ENCODE peak calls at places on chromosome 1, in six cellular contexts. One of them, this sample, is unnamed.

GRCh38 chr1:96969656-96970163 is 248.1 kb downstream of the PTBP2 start:
- DNase-seq in thyroid gland: no peak
- DNase-seq in pancreas: no peak
- DNase-seq in IMR-90: no peak
- DNase-seq in GM20000: no peak
- DNase-seq in MCF 10A: no peak
- DNase-seq in this sample: no peak

GRCh38 chr1:198556969-198557368 is 16.5 kb upstream of the ATP6V1G3 start:
- DNase-seq in thyroid gland: peak
- DNase-seq in pancreas: peak
- DNase-seq in IMR-90: no peak
- DNase-seq in GM20000: peak
- DNase-seq in MCF 10A: no peak
- DNase-seq in this sample: no peak

GRCh38 chr1:165143437-165144065 is 213.0 kb downstream of the LMX1A start:
- DNase-seq in thyroid gland: no peak
- DNase-seq in pancreas: peak
- DNase-seq in IMR-90: no peak
- DNase-seq in GM20000: peak
- DNase-seq in MCF 10A: peak
- DNase-seq in this sample: no peak

GRCh38 chr1:88333301-88333700 is 350.8 kb upstream of the PKN2 start:
- DNase-seq in thyroid gland: no peak
- DNase-seq in pancreas: no peak
- DNase-seq in IMR-90: no peak
- DNase-seq in GM20000: no peak
- DNase-seq in MCF 10A: no peak
- DNase-seq in this sample: no peak

GRCh38 chr1:43439121-43439581 is 14.6 kb downstream of the HYI start:
- DNase-seq in thyroid gland: no peak
- DNase-seq in pancreas: no peak
- DNase-seq in IMR-90: no peak
- DNase-seq in GM20000: no peak
- DNase-seq in MCF 10A: no peak
- DNase-seq in this sample: no peak

GRCh38 chr1:200034821-200035396 is 7.4 kb downstream of the NR5A2 start:
- DNase-seq in thyroid gland: no peak
- DNase-seq in pancreas: no peak
- DNase-seq in IMR-90: peak
- DNase-seq in GM20000: peak
- DNase-seq in MCF 10A: no peak
- DNase-seq in this sample: no peak

GRCh38 chr1:68160021-68160420 is 72.3 kb downstream of the WLS start:
- DNase-seq in thyroid gland: no peak
- DNase-seq in pancreas: no peak
- DNase-seq in IMR-90: no peak
- DNase-seq in GM20000: no peak
- DNase-seq in MCF 10A: no peak
- DNase-seq in this sample: no peak

GRCh38 chr1:36239941-36240637 is 15.8 kb downstream of the THRAP3 start:
- DNase-seq in thyroid gland: no peak
- DNase-seq in pancreas: no peak
- DNase-seq in IMR-90: peak
- DNase-seq in GM20000: no peak
- DNase-seq in MCF 10A: no peak
- DNase-seq in this sample: no peak

GRCh38 chr1:235409045-235409820 is 42.0 kb downstream of the TBCE start:
- DNase-seq in thyroid gland: no peak
- DNase-seq in pancreas: no peak
- DNase-seq in IMR-90: no peak
- DNase-seq in GM20000: no peak
- DNase-seq in MCF 10A: no peak
- DNase-seq in this sample: no peak

GRCh38 chr1:165697491-165697880 is 876 bp downstream of the ALDH9A1 start:
- DNase-seq in thyroid gland: no peak
- DNase-seq in pancreas: no peak
- DNase-seq in IMR-90: no peak
- DNase-seq in GM20000: no peak
- DNase-seq in MCF 10A: peak
- DNase-seq in this sample: no peak

GRCh38 chr1:116334015-116334547 is 39.0 kb upstream of the ATP1A1 start:
- DNase-seq in thyroid gland: peak
- DNase-seq in pancreas: peak
- DNase-seq in IMR-90: peak
- DNase-seq in GM20000: no peak
- DNase-seq in MCF 10A: peak
- DNase-seq in this sample: no peak

GRCh38 chr1:60679976-60680375 is 402.4 kb upstream of the NFIA start:
- DNase-seq in thyroid gland: no peak
- DNase-seq in pancreas: no peak
- DNase-seq in IMR-90: no peak
- DNase-seq in GM20000: no peak
- DNase-seq in MCF 10A: no peak
- DNase-seq in this sample: no peak

GRCh38 chr1:234770031-234770795 is 160.2 kb upstream of the IRF2BP2 start:
- DNase-seq in thyroid gland: no peak
- DNase-seq in pancreas: no peak
- DNase-seq in IMR-90: no peak
- DNase-seq in GM20000: no peak
- DNase-seq in MCF 10A: no peak
- DNase-seq in this sample: no peak

GRCh38 chr1:220786337-220787068 is at the start of gene MTARC1:
- DNase-seq in thyroid gland: peak
- DNase-seq in pancreas: peak
- DNase-seq in IMR-90: no peak
- DNase-seq in GM20000: peak
- DNase-seq in MCF 10A: peak
- DNase-seq in this sample: peak

GRCh38 chr1:227532019-227532619 is 31.2 kb upstream of the ZNF678 start:
- DNase-seq in thyroid gland: no peak
- DNase-seq in pancreas: no peak
- DNase-seq in IMR-90: no peak
- DNase-seq in GM20000: no peak
- DNase-seq in MCF 10A: peak
- DNase-seq in this sample: no peak

GRCh38 chr1:116763787-116764465 is 9.7 kb downstream of the CD2 start:
- DNase-seq in thyroid gland: peak
- DNase-seq in pancreas: no peak
- DNase-seq in IMR-90: no peak
- DNase-seq in GM20000: no peak
- DNase-seq in MCF 10A: peak
- DNase-seq in this sample: no peak

GRCh38 chr1:215719569-215719968 is 152.5 kb downstream of the KCTD3 start:
- DNase-seq in thyroid gland: no peak
- DNase-seq in pancreas: no peak
- DNase-seq in IMR-90: peak
- DNase-seq in GM20000: no peak
- DNase-seq in MCF 10A: no peak
- DNase-seq in this sample: no peak

GRCh38 chr1:164446020-164446419 is 113.0 kb upstream of the PBX1 start:
- DNase-seq in thyroid gland: no peak
- DNase-seq in pancreas: no peak
- DNase-seq in IMR-90: no peak
- DNase-seq in GM20000: no peak
- DNase-seq in MCF 10A: no peak
- DNase-seq in this sample: no peak

GRCh38 chr1:203673550-203674411 is 47.1 kb downstream of the ATP2B4 start:
- DNase-seq in thyroid gland: peak
- DNase-seq in pancreas: no peak
- DNase-seq in IMR-90: peak
- DNase-seq in GM20000: peak
- DNase-seq in MCF 10A: peak
- DNase-seq in this sample: no peak

GRCh38 chr1:155947741-155948140 is 6.3 kb downstream of the RXFP4 start:
- DNase-seq in thyroid gland: no peak
- DNase-seq in pancreas: no peak
- DNase-seq in IMR-90: no peak
- DNase-seq in GM20000: no peak
- DNase-seq in MCF 10A: no peak
- DNase-seq in this sample: no peak

GRCh38 chr1:151050051-151050688 is 2.6 kb downstream of the C1orf56 start:
- DNase-seq in thyroid gland: no peak
- DNase-seq in pancreas: no peak
- DNase-seq in IMR-90: no peak
- DNase-seq in GM20000: no peak
- DNase-seq in MCF 10A: no peak
- DNase-seq in this sample: no peak

GRCh38 chr1:151047925-151048644 is 534 bp downstream of the C1orf56 start:
- DNase-seq in thyroid gland: peak
- DNase-seq in pancreas: peak
- DNase-seq in IMR-90: peak
- DNase-seq in GM20000: peak
- DNase-seq in MCF 10A: peak
- DNase-seq in this sample: peak

GRCh38 chr1:151049458-151049857 is 1.9 kb downstream of the C1orf56 start:
- DNase-seq in thyroid gland: no peak
- DNase-seq in pancreas: no peak
- DNase-seq in IMR-90: no peak
- DNase-seq in GM20000: no peak
- DNase-seq in MCF 10A: no peak
- DNase-seq in this sample: no peak

GRCh38 chr1:151047591-151047924 is at the start of gene C1orf56:
- DNase-seq in thyroid gland: peak
- DNase-seq in pancreas: peak
- DNase-seq in IMR-90: peak
- DNase-seq in GM20000: peak
- DNase-seq in MCF 10A: peak
- DNase-seq in this sample: peak

GRCh38 chr1:151048645-151049032 is 1.1 kb downstream of the C1orf56 start:
- DNase-seq in thyroid gland: no peak
- DNase-seq in pancreas: no peak
- DNase-seq in IMR-90: no peak
- DNase-seq in GM20000: no peak
- DNase-seq in MCF 10A: no peak
- DNase-seq in this sample: no peak
- TF ChIP-seq CTCF in thyroid gland: no peak
- TF ChIP-seq CTCF in pancreas: peak
- TF ChIP-seq CTCF in IMR-90: no peak
- TF ChIP-seq CTCF in GM20000: no peak
- TF ChIP-seq CTCF in MCF 10A: peak
- TF ChIP-seq CTCF in this sample: no peak

GRCh38 chr1:107788189-107788588 is 176.8 kb downstream of the VAV3 start:
- DNase-seq in thyroid gland: peak
- DNase-seq in pancreas: no peak
- DNase-seq in IMR-90: no peak
- DNase-seq in GM20000: no peak
- DNase-seq in MCF 10A: no peak
- DNase-seq in this sample: no peak

GRCh38 chr1:107789817-107790609 is 175.0 kb downstream of the VAV3 start:
- DNase-seq in thyroid gland: no peak
- DNase-seq in pancreas: no peak
- DNase-seq in IMR-90: no peak
- DNase-seq in GM20000: no peak
- DNase-seq in MCF 10A: no peak
- DNase-seq in this sample: no peak

GRCh38 chr1:107786214-107786842 is 178.7 kb downstream of the VAV3 start:
- DNase-seq in thyroid gland: no peak
- DNase-seq in pancreas: no peak
- DNase-seq in IMR-90: no peak
- DNase-seq in GM20000: no peak
- DNase-seq in MCF 10A: no peak
- DNase-seq in this sample: no peak

GRCh38 chr1:107785506-107786213 is 179.3 kb downstream of the VAV3 start:
- DNase-seq in thyroid gland: no peak
- DNase-seq in pancreas: no peak
- DNase-seq in IMR-90: no peak
- DNase-seq in GM20000: no peak
- DNase-seq in MCF 10A: no peak
- DNase-seq in this sample: no peak

DNA sequence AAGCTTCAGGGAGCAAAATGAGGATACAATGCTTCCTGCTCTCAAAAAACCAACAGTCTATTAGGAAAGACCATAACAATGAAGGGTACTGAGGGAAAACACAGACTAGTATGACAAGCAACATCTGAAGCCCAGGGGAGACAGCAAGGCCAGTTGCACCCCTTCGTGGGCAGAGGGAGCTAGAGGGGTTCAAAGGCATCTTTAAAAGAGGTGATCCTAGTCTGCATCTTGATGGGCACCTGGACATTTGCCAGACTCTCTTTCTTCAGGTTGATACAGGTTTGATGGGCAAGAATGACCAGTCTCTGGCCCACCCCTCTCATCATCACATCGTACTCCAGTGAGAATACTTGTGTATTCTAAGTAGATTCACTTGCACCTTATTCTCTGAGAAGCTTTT is 177.7 kb downstream of the VAV3 start:
- DNase-seq in thyroid gland: peak
- DNase-seq in pancreas: no peak
- DNase-seq in IMR-90: no peak
- DNase-seq in GM20000: peak
- DNase-seq in MCF 10A: peak
- DNase-seq in this sample: no peak
- TF ChIP-seq CTCF in thyroid gland: no peak
- TF ChIP-seq CTCF in pancreas: no peak
- TF ChIP-seq CTCF in IMR-90: no peak
- TF ChIP-seq CTCF in GM20000: no peak
- TF ChIP-seq CTCF in MCF 10A: no peak
- TF ChIP-seq CTCF in this sample: no peak

DNA sequence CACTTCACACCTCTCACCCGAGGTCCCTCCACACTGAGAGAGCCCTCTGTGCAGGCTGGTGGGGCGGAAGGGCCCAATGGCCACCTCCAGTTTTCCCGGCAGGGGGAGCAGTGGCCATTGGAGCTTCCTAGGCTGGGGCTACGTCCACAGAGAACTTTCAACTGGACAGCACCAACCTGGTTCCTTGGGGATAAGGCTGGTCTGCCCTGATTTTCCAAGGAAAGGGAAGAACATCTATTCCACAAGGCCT is 20.3 kb upstream of the LAPTM5 start:
- DNase-seq in thyroid gland: no peak
- DNase-seq in pancreas: no peak
- DNase-seq in IMR-90: no peak
- DNase-seq in GM20000: no peak
- DNase-seq in MCF 10A: no peak
- DNase-seq in this sample: no peak
- TF ChIP-seq CTCF in thyroid gland: no peak
- TF ChIP-seq CTCF in pancreas: peak
- TF ChIP-seq CTCF in IMR-90: peak
- TF ChIP-seq CTCF in GM20000: no peak
- TF ChIP-seq CTCF in MCF 10A: no peak
- TF ChIP-seq CTCF in this sample: no peak

GRCh38 chr1:178774263-178774662 is 49.2 kb downstream of the RALGPS2 start:
- DNase-seq in thyroid gland: no peak
- DNase-seq in pancreas: no peak
- DNase-seq in IMR-90: peak
- DNase-seq in GM20000: no peak
- DNase-seq in MCF 10A: peak
- DNase-seq in this sample: no peak
- TF ChIP-seq CTCF in thyroid gland: peak
- TF ChIP-seq CTCF in pancreas: peak
- TF ChIP-seq CTCF in IMR-90: peak
- TF ChIP-seq CTCF in GM20000: no peak
- TF ChIP-seq CTCF in MCF 10A: peak
- TF ChIP-seq CTCF in this sample: peak

GRCh38 chr1:84603941-84604830 is 29.9 kb upstream of the CTBS start:
- DNase-seq in thyroid gland: no peak
- DNase-seq in pancreas: no peak
- DNase-seq in IMR-90: peak
- DNase-seq in GM20000: no peak
- DNase-seq in MCF 10A: peak
- DNase-seq in this sample: no peak
- TF ChIP-seq CTCF in thyroid gland: no peak
- TF ChIP-seq CTCF in pancreas: no peak
- TF ChIP-seq CTCF in IMR-90: peak
- TF ChIP-seq CTCF in GM20000: no peak
- TF ChIP-seq CTCF in MCF 10A: peak
- TF ChIP-seq CTCF in this sample: no peak